ENCODE peak calls at places on chromosomes 12 and 14, in seven cellular contexts. F is IMR-90, V is mesenchymal stem cell, M is neuronal stem cell, N is mesendoderm, S is H1, Z is trophoblast cell. G is an unnamed sample.
A peak's percentile ranks its signal among the peaks of the same experiment; 100 is the strongest.

GRCh38 chr12:51208016-51208660 is 9.7 kb downstream of the POU6F1 start:
- DNase-seq in M (no peak), V (no peak), N (no peak), Z (no peak), S (no peak), F (no peak), G (no peak)

GRCh38 chr12:65705380-65705876 is 118.9 kb upstream of the HMGA2 start:
- DNase-seq in S (no peak), F (no peak), Z (no peak), N (no peak), V (no peak), M (no peak), G (no peak)

GRCh38 chr14:78074546-78074945 is 95.6 kb upstream of the NRXN3 start:
- DNase-seq in Z (no peak), S (no peak), M (no peak), V (no peak), N (no peak), F (no peak), G (no peak)

GRCh38 chr12:126891789-126892188 is 1375.2 kb upstream of the TMEM132C start:
- DNase-seq in S (no peak), V (no peak), F (no peak), Z (no peak), N (peak; percentile 63), M (no peak), G (peak; percentile 61)

GRCh38 chr14:43754838-43755237 is 752.2 kb downstream of the FSCB start:
- DNase-seq in M (peak; percentile 8), V (no peak), Z (no peak), S (peak; percentile 47), F (no peak), N (peak; percentile 33), G (peak; percentile 43)

GRCh38 chr12:19030603-19031002 is 98.9 kb upstream of the PLEKHA5 start:
- DNase-seq in F (no peak), M (no peak), N (no peak), Z (no peak), V (no peak), S (no peak), G (no peak)

GRCh38 chr12:116924558-116925453 is 14.1 kb downstream of the FBXW8 start:
- DNase-seq in V (peak; percentile 68), F (peak; percentile 91), Z (peak; percentile 45), S (no peak), N (peak; percentile 82), M (no peak), G (peak; percentile 45)

GRCh38 chr12:51620448-51620847 is 29.4 kb downstream of the SCN8A start:
- DNase-seq in N (no peak), S (no peak), M (no peak), Z (no peak), F (peak; percentile 50), V (no peak), G (no peak)

GRCh38 chr12:5967645-5968415 is 22.8 kb upstream of the ANO2 start:
- DNase-seq in S (no peak), V (no peak), Z (no peak), F (no peak), N (no peak), M (no peak), G (peak; percentile 26)

GRCh38 chr14:49796025-49796424 is 28.1 kb downstream of the KLHDC2 start:
- DNase-seq in F (no peak), S (no peak), V (no peak), N (no peak), M (no peak), Z (no peak), G (no peak)

GRCh38 chr14:84566109-84566508 is 963.8 kb upstream of the FLRT2 start:
- DNase-seq in F (no peak), V (no peak), N (no peak), Z (no peak), M (no peak), S (no peak), G (peak; percentile 36)

GRCh38 chr14:105508601-105509000 is 17.6 kb downstream of the TEDC1 start:
- DNase-seq in S (no peak), F (no peak), N (no peak), V (no peak), M (no peak), Z (no peak), G (no peak)

GRCh38 chr12:22083167-22083566 is 37.1 kb downstream of the CMAS start:
- DNase-seq in Z (peak; percentile 30), F (peak; percentile 35), N (no peak), M (no peak), S (no peak), V (peak; percentile 52), G (no peak)

GRCh38 chr14:68396411-68396930 is 396.4 kb downstream of the ZFP36L1 start:
- DNase-seq in N (no peak), Z (no peak), V (no peak), F (no peak), S (no peak), M (no peak), G (no peak)

GRCh38 chr12:112514456-112514855 is 95.7 kb downstream of the PTPN11 start:
- DNase-seq in M (no peak), N (no peak), S (no peak), F (no peak), V (no peak), Z (no peak), G (no peak)

GRCh38 chr12:121494093-121494787 is 86.6 kb downstream of the KDM2B start:
- DNase-seq in S (peak; percentile 33), Z (no peak), N (peak; percentile 57), V (peak; percentile 31), F (peak; percentile 33), M (peak; percentile 54), G (peak; percentile 78)

GRCh38 chr14:105536691-105537579 is 10.6 kb downstream of the TMEM121 start:
- DNase-seq in M (no peak), Z (no peak), S (no peak), N (no peak), F (no peak), V (no peak), G (no peak)

GRCh38 chr14:60266021-60266937 is 17.3 kb downstream of the PPM1A start:
- DNase-seq in M (no peak), F (no peak), Z (peak; percentile 10), N (peak; percentile 60), S (no peak), V (no peak), G (no peak)

GRCh38 chr12:105554856-105555255 is 224.4 kb downstream of the C12orf75 start:
- DNase-seq in F (no peak), M (no peak), S (no peak), Z (no peak), V (no peak), N (no peak), G (no peak)

GRCh38 chr12:65657635-65658034 is 166.6 kb upstream of the HMGA2 start:
- DNase-seq in M (no peak), V (no peak), F (no peak), Z (no peak), N (no peak), S (no peak), G (no peak)

GRCh38 chr12:121334513-121335343 is 17.5 kb downstream of the ANAPC5 start:
- DNase-seq in V (peak; percentile 76), M (peak; percentile 38), S (no peak), N (peak; percentile 70), F (peak; percentile 78), Z (peak; percentile 24), G (no peak)

GRCh38 chr12:9751204-9752144 is 9.2 kb downstream of the CD69 start:
- DNase-seq in V (peak; percentile 62), F (peak; percentile 16), Z (no peak), N (peak; percentile 25), M (no peak), S (no peak), G (no peak)

GRCh38 chr12:26831959-26832816 is 806 bp downstream of the ITPR2 start:
- DNase-seq in S (no peak), V (peak; percentile 87), Z (peak; percentile 70), M (peak; percentile 29), N (peak; percentile 86), F (peak; percentile 80), G (peak; percentile 57)

DNA sequence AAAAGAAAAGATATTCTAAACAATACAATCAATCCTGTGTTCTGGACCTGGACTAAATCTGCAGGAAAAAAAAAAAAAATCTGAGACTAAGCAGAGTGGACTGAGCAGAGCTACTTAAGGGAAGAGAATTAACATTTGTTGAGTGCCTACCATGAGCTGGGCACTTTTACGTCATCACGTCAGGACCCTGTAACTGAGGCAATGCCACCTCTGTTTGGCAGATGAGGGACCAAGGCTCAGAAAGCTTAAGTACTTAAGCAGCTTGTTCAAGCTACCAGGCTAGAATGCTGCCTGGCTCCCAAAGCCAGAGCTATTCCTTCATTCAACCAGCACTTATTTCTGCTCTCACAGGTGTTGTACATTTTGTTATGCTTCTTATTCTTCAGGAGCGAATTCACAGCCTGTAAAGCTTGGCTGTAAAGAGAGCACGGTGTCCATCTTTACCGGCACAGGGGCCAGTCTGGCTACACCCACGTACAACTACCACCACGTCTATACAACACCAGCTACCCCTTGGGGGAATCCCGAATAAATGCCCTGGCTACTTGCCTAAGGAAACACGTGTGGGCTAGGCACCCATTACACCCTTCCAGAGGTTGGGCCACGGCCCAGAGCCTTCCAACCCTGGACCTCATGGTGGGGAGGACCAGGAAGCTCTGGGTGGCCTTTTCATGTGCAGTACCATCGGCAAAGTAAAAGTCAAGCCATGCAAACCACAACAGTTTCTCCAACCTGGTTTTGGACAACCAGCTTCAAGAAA is 27.0 kb downstream of the TMCC3 start:
- DNase-seq in S (no peak), Z (no peak), F (no peak), M (no peak), V (no peak), N (no peak), G (no peak)
- H3K27ac ChIP-seq in S (no peak overlapping the region), Z (no peak overlapping the region), F (no peak overlapping the region), M (no peak overlapping the region), V (no peak overlapping the region), N (no peak overlapping the region), G (no peak overlapping the region)

GRCh38 chr14:91998667-91999570 is 40.9 kb downstream of the TRIP11 start:
- DNase-seq in V (no peak), Z (no peak), F (no peak), N (no peak), M (no peak), S (no peak), G (no peak)

GRCh38 chr14:91997492-91997891 is 42.4 kb downstream of the TRIP11 start:
- DNase-seq in N (no peak), M (no peak), V (peak; percentile 12), F (peak; percentile 28), S (no peak), Z (no peak), G (no peak)

GRCh38 chr14:91996951-91997371 is 42.9 kb downstream of the TRIP11 start:
- DNase-seq in S (no peak), F (peak; percentile 72), V (peak; percentile 67), Z (no peak), N (peak; percentile 71), M (peak; percentile 17), G (no peak)
- H3K9ac ChIP-seq in S (no peak overlapping the region), F (no peak overlapping the region), V (peak overlapping the region; percentile 57), Z (no peak overlapping the region), N (no peak overlapping the region), M (no peak overlapping the region), G (no peak overlapping the region)

DNA sequence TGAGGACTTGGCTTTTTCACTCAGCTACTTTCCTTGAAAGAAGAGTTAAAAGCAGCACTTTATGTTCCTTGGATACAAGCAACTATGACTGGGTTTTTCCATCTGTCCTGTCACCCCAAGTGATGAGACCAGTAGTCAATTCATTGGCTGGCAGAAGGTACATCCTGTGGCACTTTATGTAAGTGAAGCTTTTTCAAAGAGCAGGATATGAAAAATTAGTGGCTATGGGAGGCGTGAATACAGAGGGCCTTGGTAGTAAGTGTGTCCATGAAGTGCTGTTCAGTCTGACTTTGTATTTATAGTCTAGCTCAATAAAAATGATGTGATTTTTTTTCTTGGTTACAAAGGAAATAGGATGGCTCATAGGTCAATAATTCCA is 68.8 kb downstream of the DRAM1 start:
- DNase-seq in N (no peak), Z (no peak), M (no peak), V (no peak), F (no peak), S (no peak), G (no peak)
- H3K4ac ChIP-seq in N (no peak overlapping the region), Z (no peak overlapping the region), M (no peak overlapping the region), V (no peak overlapping the region), F (no peak overlapping the region), S (no peak overlapping the region), G (no peak overlapping the region)

GRCh38 chr14:45587142-45587541 is 334.1 kb upstream of the MIS18BP1 start:
- DNase-seq in S (no peak), V (no peak), Z (no peak), F (no peak), N (no peak), M (no peak), G (no peak)
- H3K27ac ChIP-seq in S (no peak overlapping the region), V (no peak overlapping the region), Z (no peak overlapping the region), F (no peak overlapping the region), N (no peak overlapping the region), M (no peak overlapping the region), G (no peak overlapping the region)